ENCODE peak calls at places on chromosomes 3 and 15, in nine cellular contexts. O is MCF 10A, G is ureter, U is foreskin fibroblast, E is NCI-H1105, W is NCI-H510A treated with DMSO at 0.1 percent for 48 hours, Y is AG08395, D is lower leg skin, X is M059J. I is an unnamed sample.
A peak's percentile ranks its signal among the peaks of the same experiment; 100 is the strongest.

GRCh38 chr15:94965593-94965992 is 734.2 kb downstream of the MCTP2 start:
- DNase-seq in O (peak; percentile 12), G (no peak), U (peak; percentile 1), E (no peak), W (no peak), Y (no peak), D (peak; percentile 18), X (no peak), I (no peak)

GRCh38 chr3:138418556-138419206 is 15.7 kb upstream of the ESYT3 start:
- DNase-seq in O (no peak), G (no peak), U (no peak), E (no peak), W (peak; percentile 39), Y (no peak), D (no peak), X (no peak), I (no peak)

GRCh38 chr15:74441248-74441939 is 7.6 kb upstream of the SEMA7A start:
- DNase-seq in O (no peak), G (no peak), U (no peak), E (no peak), W (no peak), Y (no peak), D (no peak), X (no peak), I (no peak)

GRCh38 chr3:15368561-15369135 is 36.3 kb upstream of the SH3BP5 start:
- DNase-seq in O (peak; percentile 21), G (no peak), U (no peak), E (no peak), W (no peak), Y (no peak), D (no peak), X (no peak), I (no peak)

GRCh38 chr3:119301662-119302061 is 7.5 kb downstream of the ARHGAP31 start:
- DNase-seq in O (no peak), G (no peak), U (no peak), E (no peak), W (no peak), Y (no peak), D (no peak), X (no peak), I (no peak)

GRCh38 chr3:111737712-111738097 is 121.4 kb upstream of the PHLDB2 start:
- DNase-seq in O (peak; percentile 89), G (peak; percentile 67), U (peak; percentile 85), E (no peak), W (no peak), Y (peak; percentile 72), D (peak; percentile 62), X (peak; percentile 99), I (no peak)

GRCh38 chr3:33030802-33031201 is 66.1 kb downstream of the GLB1 start:
- DNase-seq in O (no peak), G (no peak), U (no peak), E (no peak), W (no peak), Y (no peak), D (no peak), X (no peak), I (no peak)

GRCh38 chr3:117097356-117097755 is 387.8 kb downstream of the TUSC7 start:
- DNase-seq in O (no peak), G (no peak), U (peak; percentile 61), E (no peak), W (no peak), Y (peak; percentile 8), D (no peak), X (no peak), I (no peak)

GRCh38 chr3:51819709-51820406 is 40.8 kb upstream of the IQCF6 start:
- DNase-seq in O (peak; percentile 9), G (no peak), U (no peak), E (no peak), W (no peak), Y (no peak), D (no peak), X (peak; percentile 5), I (no peak)

GRCh38 chr3:32175607-32176197 is 62.8 kb upstream of the CMTM8 start:
- DNase-seq in O (peak; percentile 79), G (no peak), U (peak; percentile 84), E (peak; percentile 25), W (peak; percentile 46), Y (peak; percentile 68), D (peak; percentile 31), X (peak; percentile 51), I (peak; percentile 2)

GRCh38 chr3:81451611-81452010 is 309.8 kb downstream of the GBE1 start:
- DNase-seq in O (peak; percentile 33), G (no peak), U (peak; percentile 79), E (no peak), W (no peak), Y (peak; percentile 30), D (no peak), X (peak; percentile 69), I (no peak)

GRCh38 chr3:71360694-71361093 is 222.8 kb downstream of the FOXP1 start:
- DNase-seq in O (no peak), G (no peak), U (no peak), E (no peak), W (no peak), Y (no peak), D (no peak), X (no peak), I (no peak)

GRCh38 chr3:194352631-194353290 is 1.6 kb upstream of the CPN2 start:
- DNase-seq in O (no peak), G (no peak), U (no peak), E (no peak), W (no peak), Y (no peak), D (no peak), X (no peak), I (no peak)

GRCh38 chr3:179088306-179088705 is 16.7 kb upstream of the ZMAT3 start:
- DNase-seq in O (no peak), G (no peak), U (no peak), E (no peak), W (no peak), Y (no peak), D (no peak), X (peak; percentile 35), I (no peak)

GRCh38 chr3:124829175-124829818 is 57.9 kb downstream of the ITGB5 start:
- DNase-seq in O (no peak), G (no peak), U (no peak), E (no peak), W (no peak), Y (peak; percentile 35), D (peak; percentile 58), X (no peak), I (no peak)

GRCh38 chr3:147977001-147977400 is 567.8 kb downstream of the ZIC1 start:
- DNase-seq in O (no peak), G (no peak), U (no peak), E (no peak), W (no peak), Y (no peak), D (no peak), X (peak; percentile 17), I (no peak)

GRCh38 chr15:35671981-35672380 is 126.0 kb upstream of the DPH6 start:
- DNase-seq in O (no peak), G (no peak), U (no peak), E (no peak), W (no peak), Y (no peak), D (no peak), X (no peak), I (no peak)

GRCh38 chr15:52486003-52486996 is 42.4 kb downstream of the MYO5A start:
- DNase-seq in O (no peak), G (no peak), U (no peak), E (no peak), W (no peak), Y (no peak), D (no peak), X (peak; percentile 22), I (no peak)

GRCh38 chr15:31274496-31275330 is 51.9 kb upstream of the KLF13 start:
- DNase-seq in O (no peak), G (peak; percentile 54), U (no peak), E (no peak), W (peak; percentile 13), Y (no peak), D (no peak), X (no peak), I (no peak)

GRCh38 chr3:36790765-36791164 is 26.4 kb upstream of the DCLK3 start:
- DNase-seq in O (no peak), G (no peak), U (no peak), E (no peak), W (no peak), Y (no peak), D (no peak), X (no peak), I (no peak)

GRCh38 chr3:156676467-156677119 is 2.2 kb downstream of the TIPARP start:
- DNase-seq in O (peak; percentile 67), G (no peak), U (peak; percentile 51), E (no peak), W (no peak), Y (no peak), D (no peak), X (peak; percentile 66), I (no peak)

GRCh38 chr3:15666277-15666676 is 64.7 kb downstream of the BTD start:
- DNase-seq in O (no peak), G (no peak), U (no peak), E (no peak), W (no peak), Y (no peak), D (no peak), X (no peak), I (no peak)

GRCh38 chr15:43872416-43873020 is 45.7 kb downstream of the WDR76 start:
- DNase-seq in O (peak; percentile 61), G (no peak), U (peak; percentile 90), E (peak; percentile 2), W (peak; percentile 5), Y (peak; percentile 88), D (no peak), X (peak; percentile 63), I (no peak)

GRCh38 chr3:24037971-24038370 is 92.9 kb downstream of the NR1D2 start:
- DNase-seq in O (no peak), G (no peak), U (no peak), E (no peak), W (no peak), Y (no peak), D (no peak), X (no peak), I (no peak)

GRCh38 chr3:38560284-38560683 is 64.1 kb downstream of the EXOG start:
- DNase-seq in O (no peak), G (no peak), U (no peak), E (no peak), W (no peak), Y (no peak), D (no peak), X (no peak), I (no peak)

GRCh38 chr3:186502138-186502941 is 41.8 kb downstream of the CRYGS start:
- DNase-seq in O (no peak), G (no peak), U (no peak), E (no peak), W (peak; percentile 21), Y (no peak), D (no peak), X (no peak), I (no peak)

GRCh38 chr15:100923076-100923475 is 3.9 kb downstream of the LRRK1 start:
- DNase-seq in O (no peak), G (no peak), U (no peak), E (no peak), W (no peak), Y (no peak), D (no peak), X (no peak), I (no peak)

GRCh38 chr3:149363053-149363452 is 14.4 kb downstream of the TM4SF1 start:
- DNase-seq in O (no peak), G (no peak), U (peak; percentile 75), E (no peak), W (no peak), Y (peak; percentile 37), D (no peak), X (peak; percentile 77), I (no peak)

GRCh38 chr15:64122936-64123351 is 27.2 kb downstream of the SNX1 start:
- DNase-seq in O (no peak), G (no peak), U (no peak), E (no peak), W (no peak), Y (no peak), D (no peak), X (no peak), I (no peak)

GRCh38 chr3:188624384-188624783 is 470.4 kb downstream of the LPP start:
- DNase-seq in O (peak; percentile 19), G (peak; percentile 83), U (peak; percentile 69), E (no peak), W (no peak), Y (no peak), D (peak; percentile 87), X (peak; percentile 78), I (no peak)

GRCh38 chr3:100761951-100762350 is 52.7 kb downstream of the TFG start:
- DNase-seq in O (no peak), G (no peak), U (no peak), E (no peak), W (no peak), Y (no peak), D (no peak), X (no peak), I (no peak)

I was measured in GF-D8.